ENCODE peak calls at places on chromosome 19, in four cellular contexts. X, G, B and K are unnamed samples.
A peak's percentile ranks its signal among the peaks of the same experiment; 100 is the strongest.

GRCh38 chr19:6278051-6278450 is 1.7 kb downstream of the MLLT1 start:
- DNase-seq in X (no peak), G (no peak), B (no peak), K (no peak)

GRCh38 chr19:32232449-32232848 is 113.0 kb upstream of the ZNF507 start:
- DNase-seq in X (no peak), B (no peak), G (no peak), K (no peak)

GRCh38 chr19:30183807-30184490 is 188.2 kb upstream of the ZNF536 start:
- DNase-seq in G (no peak), B (no peak), X (no peak), K (no peak)

GRCh38 chr19:47107953-47108746 is 5.4 kb downstream of the ZC3H4 start:
- DNase-seq in B (no peak), X (no peak), G (no peak), K (no peak)

GRCh38 chr19:29263305-29264080 is 50.5 kb upstream of the UQCRFS1 start:
- DNase-seq in X (no peak), B (no peak), G (peak; percentile 15), K (peak; percentile 55)

GRCh38 chr19:38617283-38617763 is 430 bp downstream of the MAP4K1 start:
- DNase-seq in G (peak; percentile 0), B (no peak), X (no peak), K (no peak)

GRCh38 chr19:10499550-10500246 is 3.5 kb downstream of the KEAP1 start:
- DNase-seq in G (no peak), B (no peak), X (no peak), K (no peak)

GRCh38 chr19:38989066-38989605 is 13.6 kb upstream of the FBXO17 start:
- DNase-seq in B (no peak), G (no peak), X (no peak), K (no peak)

GRCh38 chr19:34832581-34833112 is 59.6 kb upstream of the ZNF599 start:
- DNase-seq in G (no peak), X (no peak), B (no peak), K (no peak)

GRCh38 chr19:3057275-3057714 is 5.0 kb downstream of the TLE5 start:
- DNase-seq in X (peak; percentile 21), B (peak; percentile 85), G (no peak), K (no peak)

GRCh38 chr19:49151339-49152217 is 3.6 kb downstream of the HRC start:
- DNase-seq in X (no peak), B (peak; percentile 64), G (no peak), K (no peak)

GRCh38 chr19:35266904-35267817 is 1.6 kb upstream of the USF2 start:
- DNase-seq in B (peak; percentile 49), G (peak; percentile 5), X (no peak), K (no peak)

GRCh38 chr19:17219286-17219685 is 4.1 kb downstream of the USE1 start:
- DNase-seq in B (no peak), G (no peak), X (no peak), K (no peak)

GRCh38 chr19:15015946-15016542 is 33.2 kb upstream of the CASP14 start:
- DNase-seq in X (no peak), G (no peak), B (no peak), K (no peak)

GRCh38 chr19:36747750-36748149 is 24.9 kb downstream of the ZNF850 start:
- DNase-seq in B (no peak), X (no peak), G (no peak), K (no peak)

GRCh38 chr19:54420068-54420382 is 4.8 kb downstream of the TTYH1 start:
- DNase-seq in X (no peak), B (no peak), G (no peak), K (no peak)

GRCh38 chr19:54422136-54422535 is 6.9 kb downstream of the TTYH1 start:
- DNase-seq in X (no peak), B (no peak), G (no peak), K (no peak)

GRCh38 chr19:54420383-54421168 is 5.3 kb downstream of the TTYH1 start:
- DNase-seq in G (no peak), X (no peak), B (no peak), K (no peak)

GRCh38 chr19:54421521-54421920 is 6.3 kb downstream of the TTYH1 start:
- DNase-seq in B (no peak), G (no peak), X (no peak), K (no peak)

GRCh38 chr19:54421169-54421516 is 5.9 kb downstream of the TTYH1 start:
- DNase-seq in B (no peak), G (no peak), X (no peak), K (no peak)
- H3K27ac ChIP-seq in B (no peak overlapping the region), G (no peak overlapping the region), X (no peak overlapping the region), K (no peak overlapping the region)

DNA sequence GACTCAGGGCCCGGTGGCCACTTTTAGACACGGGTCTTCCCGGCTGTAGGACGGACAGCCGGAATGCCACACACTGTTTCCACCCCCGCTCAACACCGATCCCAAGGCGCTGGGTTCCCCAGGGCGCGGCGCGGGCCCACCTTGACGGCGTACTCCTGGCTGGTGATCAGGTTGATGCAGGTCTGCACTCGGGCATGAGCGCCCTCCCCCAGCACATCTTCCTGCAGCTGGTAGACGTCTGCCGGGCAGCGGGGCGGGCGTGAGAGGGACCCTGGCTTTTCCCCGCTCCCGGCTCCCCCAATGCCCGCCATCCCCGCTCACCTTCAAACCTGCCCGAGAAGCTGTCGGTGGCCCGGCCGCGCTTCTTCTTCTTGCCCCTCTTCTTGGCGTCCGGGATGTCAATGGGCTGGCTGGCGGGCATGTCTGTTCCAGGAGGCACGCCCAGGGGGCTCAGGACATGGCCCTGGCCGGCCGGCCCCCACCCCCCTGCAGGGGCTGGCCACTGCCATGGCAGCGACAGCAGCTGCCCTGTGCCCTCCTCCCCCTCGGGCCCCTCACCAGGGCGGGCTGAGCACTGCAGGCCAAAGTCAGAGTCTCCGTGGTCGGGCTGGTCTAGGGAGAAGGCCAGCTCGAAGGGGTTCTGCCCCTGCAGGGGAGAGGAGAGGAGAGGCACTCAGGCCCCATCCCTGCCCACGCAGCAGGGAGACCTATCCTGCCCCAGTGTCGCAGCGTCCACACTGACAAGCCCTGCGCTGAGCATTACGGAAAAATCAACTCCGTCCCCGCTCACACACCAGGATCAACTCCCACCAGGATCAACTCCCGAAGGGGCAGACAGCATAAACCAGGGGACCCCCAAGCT is 4.8 kb downstream of the MKNK2 start:
- DNase-seq in G (no peak), B (no peak), X (no peak), K (no peak)
- H3K4me3 ChIP-seq in G (no peak overlapping the region), B (no peak overlapping the region), X (no peak overlapping the region), K (no peak overlapping the region)

GRCh38 chr19:4829001-4829712 is 2.4 kb downstream of the TICAM1 start:
- DNase-seq in G (no peak), B (no peak), X (no peak), K (no peak)
- H3K27ac ChIP-seq in G (peak overlapping the region; percentile 45), B (no peak overlapping the region), X (peak overlapping the region; percentile 27), K (no peak overlapping the region)

DNA sequence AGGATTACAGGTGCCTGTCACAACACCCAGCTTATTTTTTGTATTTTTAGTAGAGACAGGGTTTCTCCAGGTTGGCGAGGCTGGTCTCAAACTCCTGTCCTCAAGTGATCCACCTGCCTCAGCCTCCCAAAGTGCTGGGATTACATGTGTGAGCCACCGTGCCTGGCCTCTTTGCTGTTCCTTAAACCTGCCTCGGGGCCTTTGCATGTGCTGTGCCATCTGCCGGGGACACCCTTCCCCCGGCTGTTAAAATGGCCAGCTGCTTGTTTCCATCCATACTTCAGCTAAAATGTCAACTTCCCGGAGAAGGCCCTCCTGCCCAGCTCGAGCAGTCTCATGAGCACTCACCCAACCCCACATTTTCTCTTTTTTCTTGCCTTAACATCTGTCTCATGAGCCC is 19.1 kb upstream of the PDE4C start:
- DNase-seq in B (no peak), G (no peak), X (no peak), K (no peak)
- H3K4me3 ChIP-seq in B (no peak overlapping the region), G (no peak overlapping the region), X (no peak overlapping the region), K (no peak overlapping the region)

GRCh38 chr19:7829162-7829520 is 877 bp upstream of the EVI5L start:
- DNase-seq in X (no peak), G (no peak), B (no peak), K (no peak)
- H3K27ac ChIP-seq in X (no peak overlapping the region), G (no peak overlapping the region), B (peak overlapping the region; percentile 78), K (no peak overlapping the region)